ENCODE peak calls at places on chromosomes 6 and 20, in seven cellular contexts. X, R, M, H, V, K and S are unnamed samples.

GRCh38 chr6:5698318-5698717 is 308.4 kb downstream of the NRN1 start:
- DNase-seq in V (no peak), R (no peak), X (no peak), M (no peak), H (no peak), K (no peak), S (no peak)

GRCh38 chr20:59765599-59766177 is 161.3 kb downstream of the PHACTR3 start:
- DNase-seq in V (peak), H (no peak), K (peak), M (no peak), X (no peak), R (no peak), S (no peak)

GRCh38 chr6:164087870-164088269 is 673.4 kb downstream of the QKI start:
- DNase-seq in V (no peak), K (no peak), R (no peak), X (no peak), M (no peak), H (no peak), S (no peak)

GRCh38 chr6:116682334-116682712 is 1.3 kb downstream of the KPNA5 start:
- DNase-seq in K (no peak), H (peak), M (peak), X (peak), R (peak), V (no peak), S (peak)

GRCh38 chr6:124795879-124796838 is 166.1 kb upstream of the RNF217 start:
- DNase-seq in M (no peak), X (no peak), V (peak), K (peak), H (no peak), R (peak), S (peak)

GRCh38 chr20:62587757-62588402 is 54.4 kb upstream of the SLCO4A1 start:
- DNase-seq in M (no peak), H (no peak), X (no peak), R (no peak), K (no peak), V (no peak), S (no peak)

GRCh38 chr6:131966443-131966842 is 15.3 kb upstream of the CCN2 start:
- DNase-seq in V (no peak), K (no peak), R (peak), H (no peak), X (no peak), M (no peak), S (no peak)

GRCh38 chr6:94511502-94512088 is 1065.7 kb upstream of the MANEA start:
- DNase-seq in R (no peak), K (no peak), X (no peak), H (no peak), V (peak), M (no peak), S (no peak)

GRCh38 chr6:142030115-142030619 is 102.6 kb upstream of the GJE1 start:
- DNase-seq in X (no peak), K (no peak), V (peak), M (no peak), R (peak), H (no peak), S (no peak)

GRCh38 chr6:170462366-170463020 is 90.6 kb downstream of the PSMB1 start:
- DNase-seq in V (no peak), H (peak), X (no peak), R (no peak), M (no peak), K (no peak), S (no peak)

GRCh38 chr6:56764081-56764566 is 121.4 kb upstream of the DST start:
- DNase-seq in K (no peak), M (no peak), X (peak), V (peak), H (no peak), R (peak), S (peak)

GRCh38 chr6:167683028-167683862 is 143.5 kb upstream of the AFDN start:
- DNase-seq in H (no peak), V (no peak), R (peak), X (no peak), K (peak), M (peak), S (no peak)

GRCh38 chr6:29451471-29452193 is 5.2 kb downstream of the OR11A1 start:
- DNase-seq in R (no peak), H (no peak), V (no peak), K (no peak), X (no peak), M (no peak), S (no peak)

GRCh38 chr6:43817192-43817591 is 47.2 kb downstream of the VEGFA start:
- DNase-seq in M (no peak), K (no peak), R (peak), X (no peak), V (peak), H (no peak), S (peak)
- TF ChIP-seq CTCF in M (no peak), K (peak), R (peak), X (peak), V (peak), H (no peak), S (peak)

GRCh38 chr6:90382760-90383159 is 86.1 kb upstream of the BACH2 start:
- DNase-seq in R (no peak), K (no peak), X (no peak), H (no peak), V (no peak), M (no peak), S (no peak)
- TF ChIP-seq CTCF in R (no peak), K (no peak), X (no peak), H (no peak), V (no peak), M (no peak), S (no peak)

DNA sequence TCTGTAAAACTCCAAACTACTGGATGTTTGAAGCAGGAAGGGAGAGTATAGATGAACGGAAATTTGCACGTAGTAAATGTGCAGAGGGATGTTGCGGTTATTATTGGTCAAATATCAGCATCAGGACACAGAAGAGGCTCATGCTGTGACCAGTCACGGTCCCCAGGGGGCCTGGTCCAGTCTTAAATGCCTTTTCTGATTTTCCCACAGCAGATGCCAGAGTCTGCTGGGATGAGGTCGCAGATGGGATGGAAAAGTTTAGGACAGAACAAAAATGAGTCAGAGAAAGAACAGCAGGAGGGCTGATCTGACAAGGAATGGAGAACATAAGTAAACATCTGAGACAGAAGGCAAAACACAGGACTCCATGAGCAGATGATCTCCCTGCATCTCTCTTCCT is 11.7 kb upstream of the SIRPG start:
- DNase-seq in M (no peak), K (no peak), X (no peak), V (no peak), R (no peak), H (no peak), S (no peak)
- TF ChIP-seq CTCF in M (no peak), K (no peak), X (no peak), V (no peak), R (no peak), H (no peak), S (no peak)

GRCh38 chr6:135393289-135393688 is 104.3 kb downstream of the AHI1 start:
- DNase-seq in H (no peak), X (no peak), R (no peak), M (no peak), K (no peak), V (no peak), S (no peak)
- TF ChIP-seq CTCF in H (no peak), X (no peak), R (no peak), M (no peak), K (no peak), V (no peak), S (no peak)